ENCODE peak calls at places on chromosomes 16 and 17, in ten cellular contexts. S is AG04449, Z is stomach, D is GM12865, P is cardiac fibroblast, X is gastrocnemius medialis, M is thoracic aorta, B is fibroblast of pulmonary artery, G is A549, W is ascending aorta. F is an unnamed sample.

GRCh38 chr16:31734265-31734664 is 139.3 kb upstream of the ZNF267 start:
- DNase-seq in S (no peak), Z (no peak), D (no peak), P (no peak), X (no peak), M (no peak), B (no peak), G (no peak), W (no peak), F (no peak)

GRCh38 chr16:81483064-81483969 is 38.7 kb downstream of the CMIP start:
- DNase-seq in S (no peak), Z (no peak), D (no peak), P (no peak), X (no peak), M (no peak), B (peak), G (no peak), W (no peak), F (no peak)

GRCh38 chr17:43877451-43878155 is 29.7 kb downstream of the MPP2 start:
- DNase-seq in S (no peak), Z (no peak), D (no peak), P (no peak), X (no peak), M (no peak), B (no peak), G (no peak), W (no peak), F (no peak)

GRCh38 chr16:13305019-13305755 is 403.8 kb downstream of the SHISA9 start:
- DNase-seq in S (no peak), Z (no peak), D (peak), P (no peak), X (no peak), M (no peak), B (no peak), G (no peak), W (no peak), F (no peak)

GRCh38 chr17:4934173-4934979 is 2.3 kb downstream of the GP1BA start:
- DNase-seq in S (no peak), Z (peak), D (peak), P (peak), X (no peak), M (no peak), B (peak), G (no peak), W (no peak), F (peak)

GRCh38 chr16:31004658-31005057 is 5.8 kb downstream of the STX1B start:
- DNase-seq in S (no peak), Z (no peak), D (no peak), P (no peak), X (no peak), M (no peak), B (no peak), G (no peak), W (no peak), F (no peak)

GRCh38 chr16:31127182-31127581 is 8.3 kb downstream of the PRSS8 start:
- DNase-seq in S (no peak), Z (no peak), D (no peak), P (no peak), X (peak), M (no peak), B (no peak), G (no peak), W (no peak), F (no peak)

GRCh38 chr16:56506941-56507340 is 12.9 kb downstream of the BBS2 start:
- DNase-seq in S (peak), Z (no peak), D (no peak), P (peak), X (no peak), M (no peak), B (peak), G (no peak), W (no peak), F (peak)

GRCh38 chr17:15490634-15491261 is 23.3 kb upstream of the CDRT4 start:
- DNase-seq in S (no peak), Z (no peak), D (no peak), P (peak), X (peak), M (no peak), B (peak), G (no peak), W (peak), F (peak)

GRCh38 chr17:5499790-5500189 is 13.4 kb downstream of the MIS12 start:
- DNase-seq in S (no peak), Z (no peak), D (no peak), P (no peak), X (no peak), M (no peak), B (no peak), G (no peak), W (no peak), F (no peak)

GRCh38 chr16:22631264-22631663 is 120.6 kb downstream of the NPIPB5 start:
- DNase-seq in S (no peak), Z (no peak), D (no peak), P (no peak), X (no peak), M (no peak), B (no peak), G (no peak), W (no peak), F (no peak)

GRCh38 chr17:20206591-20206990 is 197.4 kb downstream of the SPECC1 start:
- DNase-seq in S (no peak), Z (no peak), D (no peak), P (peak), X (no peak), M (no peak), B (peak), G (peak), W (no peak), F (peak)

GRCh38 chr16:66324785-66325184 is 41.7 kb upstream of the CDH5 start:
- DNase-seq in S (no peak), Z (no peak), D (no peak), P (peak), X (no peak), M (no peak), B (peak), G (peak), W (no peak), F (peak)

GRCh38 chr16:53666816-53667415 is 36.7 kb downstream of the RPGRIP1L start:
- DNase-seq in S (peak), Z (no peak), D (no peak), P (no peak), X (no peak), M (no peak), B (no peak), G (no peak), W (no peak), F (no peak)

GRCh38 chr16:84879569-84880487 is 60.0 kb downstream of the CRISPLD2 start:
- DNase-seq in S (no peak), Z (peak), D (no peak), P (no peak), X (no peak), M (no peak), B (no peak), G (peak), W (no peak), F (peak)

GRCh38 chr16:27237229-27238015 is 31.1 kb downstream of the NSMCE1 start:
- DNase-seq in S (no peak), Z (peak), D (peak), P (no peak), X (no peak), M (no peak), B (no peak), G (no peak), W (no peak), F (no peak)

GRCh38 chr17:64051153-64051552 is 30.7 kb upstream of the ICAM2 start:
- DNase-seq in S (no peak), Z (no peak), D (no peak), P (no peak), X (no peak), M (no peak), B (no peak), G (no peak), W (no peak), F (no peak)

GRCh38 chr17:63804328-63804727 is 22.9 kb upstream of the PSMC5 start:
- DNase-seq in S (no peak), Z (no peak), D (no peak), P (no peak), X (no peak), M (no peak), B (no peak), G (no peak), W (no peak), F (no peak)

GRCh38 chr16:89105599-89106151 is 12.0 kb downstream of the ACSF3 start:
- DNase-seq in S (no peak), Z (no peak), D (no peak), P (no peak), X (no peak), M (no peak), B (no peak), G (no peak), W (no peak), F (peak)

GRCh38 chr17:5516060-5516792 is 29.9 kb downstream of the MIS12 start:
- DNase-seq in S (peak), Z (no peak), D (no peak), P (peak), X (no peak), M (no peak), B (peak), G (peak), W (no peak), F (peak)

GRCh38 chr17:75817571-75817970 is 26.6 kb downstream of the UNC13D start:
- DNase-seq in S (no peak), Z (no peak), D (no peak), P (no peak), X (no peak), M (no peak), B (no peak), G (no peak), W (no peak), F (no peak)

GRCh38 chr17:45584092-45585036 is 93.8 kb upstream of the PLEKHM1 start:
- DNase-seq in S (no peak), Z (peak), D (peak), P (peak), X (peak), M (no peak), B (peak), G (peak), W (peak), F (peak)

GRCh38 chr16:4679854-4680636 is 13.3 kb upstream of the NUDT16L1 start:
- DNase-seq in S (no peak), Z (peak), D (no peak), P (peak), X (peak), M (no peak), B (peak), G (no peak), W (no peak), F (peak)

GRCh38 chr16:8874388-8874787 is 5.6 kb upstream of the CARHSP1 start:
- DNase-seq in S (no peak), Z (no peak), D (no peak), P (peak), X (no peak), M (no peak), B (no peak), G (no peak), W (no peak), F (no peak)

GRCh38 chr17:16446338-16446983 is 31.1 kb downstream of the TRPV2 start:
- DNase-seq in S (no peak), Z (no peak), D (no peak), P (no peak), X (no peak), M (no peak), B (no peak), G (no peak), W (no peak), F (no peak)

GRCh38 chr17:2965621-2966275 is 97.7 kb downstream of the OR1D5 start:
- DNase-seq in S (no peak), Z (peak), D (no peak), P (peak), X (no peak), M (no peak), B (peak), G (peak), W (no peak), F (peak)

GRCh38 chr17:18224428-18225120 is 861 bp upstream of the LLGL1 start:
- DNase-seq in S (no peak), Z (no peak), D (no peak), P (peak), X (no peak), M (no peak), B (peak), G (no peak), W (no peak), F (no peak)

GRCh38 chr16:4987580-4988374 is 29.6 kb downstream of the SEC14L5 start:
- DNase-seq in S (no peak), Z (no peak), D (no peak), P (no peak), X (no peak), M (no peak), B (no peak), G (peak), W (no peak), F (no peak)

GRCh38 chr17:55769625-55770000 is 18.8 kb downstream of the PCTP start:
- DNase-seq in S (peak), Z (no peak), D (no peak), P (peak), X (peak), M (no peak), B (peak), G (no peak), W (peak), F (peak)

GRCh38 chr16:69328854-69329316 is 1.5 kb downstream of the PDF start:
- DNase-seq in S (no peak), Z (no peak), D (peak), P (no peak), X (no peak), M (no peak), B (peak), G (no peak), W (no peak), F (peak)

GRCh38 chr17:49585422-49586027 is 9.9 kb downstream of the NXPH3 start:
- DNase-seq in S (no peak), Z (no peak), D (no peak), P (peak), X (no peak), M (no peak), B (no peak), G (peak), W (no peak), F (no peak)

GRCh38 chr17:57645950-57646686 is 99.0 kb downstream of the CCDC182 start:
- DNase-seq in S (no peak), Z (no peak), D (no peak), P (no peak), X (peak), M (no peak), B (no peak), G (no peak), W (no peak), F (peak)

GRCh38 chr17:12348476-12348875 is 317.2 kb upstream of the MYOCD start:
- DNase-seq in S (no peak), Z (no peak), D (no peak), P (peak), X (no peak), M (no peak), B (peak), G (no peak), W (no peak), F (no peak)

GRCh38 chr16:87669672-87670071 is 67.4 kb downstream of the JPH3 start:
- DNase-seq in S (no peak), Z (no peak), D (no peak), P (no peak), X (no peak), M (no peak), B (no peak), G (no peak), W (no peak), F (no peak)

GRCh38 chr16:3131755-3132377 is 3.0 kb upstream of the ZNF213 start:
- DNase-seq in S (no peak), Z (peak), D (no peak), P (peak), X (no peak), M (no peak), B (peak), G (no peak), W (no peak), F (peak)

GRCh38 chr17:27343294-27343693 is 49.4 kb downstream of the WSB1 start:
- DNase-seq in S (no peak), Z (no peak), D (no peak), P (no peak), X (no peak), M (no peak), B (no peak), G (no peak), W (no peak), F (no peak)

GRCh38 chr17:27348196-27348595 is 54.3 kb downstream of the WSB1 start:
- DNase-seq in S (no peak), Z (no peak), D (no peak), P (no peak), X (no peak), M (no peak), B (no peak), G (no peak), W (no peak), F (no peak)

GRCh38 chr17:27346228-27346899 is 52.5 kb downstream of the WSB1 start:
- DNase-seq in S (no peak), Z (no peak), D (no peak), P (peak), X (no peak), M (no peak), B (no peak), G (no peak), W (no peak), F (no peak)

GRCh38 chr17:27343972-27344607 is 50.2 kb downstream of the WSB1 start:
- DNase-seq in S (no peak), Z (no peak), D (no peak), P (peak), X (no peak), M (no peak), B (peak), G (no peak), W (no peak), F (no peak)

GRCh38 chr17:27345141-27345904 is 51.4 kb downstream of the WSB1 start:
- DNase-seq in S (no peak), Z (no peak), D (no peak), P (peak), X (no peak), M (no peak), B (peak), G (no peak), W (no peak), F (peak)
- TF ChIP-seq CTCF in S (no peak), Z (no peak), D (no peak), P (no peak), X (no peak), M (no peak), B (no peak), G (no peak), W (no peak), F (no peak)

GRCh38 chr17:82106697-82107305 is 8.8 kb upstream of the FASN start:
- DNase-seq in S (no peak), Z (peak), D (no peak), P (no peak), X (peak), M (no peak), B (no peak), G (no peak), W (no peak), F (no peak)

GRCh38 chr17:82104797-82105416 is 6.9 kb upstream of the FASN start:
- DNase-seq in S (no peak), Z (no peak), D (no peak), P (no peak), X (no peak), M (no peak), B (no peak), G (no peak), W (no peak), F (no peak)

GRCh38 chr17:82105882-82106696 is 8.1 kb upstream of the FASN start:
- DNase-seq in S (no peak), Z (peak), D (peak), P (peak), X (peak), M (no peak), B (peak), G (peak), W (no peak), F (peak)

GRCh38 chr17:82103588-82104451 is 5.8 kb upstream of the FASN start:
- DNase-seq in S (no peak), Z (peak), D (no peak), P (peak), X (peak), M (no peak), B (no peak), G (no peak), W (peak), F (peak)

DNA sequence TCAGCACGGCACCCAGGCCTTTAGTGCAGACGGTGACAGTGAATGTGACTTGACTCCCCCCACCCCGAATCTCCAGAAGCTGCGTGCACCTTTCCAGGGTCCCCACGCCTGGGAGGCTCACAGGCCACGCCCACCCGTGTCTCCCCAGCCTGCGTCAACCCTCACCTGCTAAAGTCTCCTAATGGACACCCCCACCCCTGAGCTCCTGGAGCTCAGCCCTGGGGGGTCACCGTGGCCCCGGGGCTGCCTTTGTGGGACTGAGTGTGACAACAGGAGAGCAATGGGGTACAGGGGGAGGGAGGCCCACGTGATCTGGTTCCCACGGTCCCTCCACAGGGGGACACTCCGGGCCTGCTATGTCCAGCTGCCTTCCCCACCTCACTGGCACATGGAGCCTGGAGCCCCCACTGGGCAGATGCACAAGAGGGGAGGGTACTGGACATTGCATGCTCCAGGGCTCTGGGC is 7.4 kb upstream of the FASN start:
- DNase-seq in S (no peak), Z (no peak), D (no peak), P (no peak), X (no peak), M (no peak), B (no peak), G (no peak), W (no peak), F (no peak)
- H3K4me3 ChIP-seq in S (no peak), Z (peak), D (peak), P (no peak), X (no peak), M (no peak), B (no peak), G (no peak), W (no peak), F (peak)

DNA sequence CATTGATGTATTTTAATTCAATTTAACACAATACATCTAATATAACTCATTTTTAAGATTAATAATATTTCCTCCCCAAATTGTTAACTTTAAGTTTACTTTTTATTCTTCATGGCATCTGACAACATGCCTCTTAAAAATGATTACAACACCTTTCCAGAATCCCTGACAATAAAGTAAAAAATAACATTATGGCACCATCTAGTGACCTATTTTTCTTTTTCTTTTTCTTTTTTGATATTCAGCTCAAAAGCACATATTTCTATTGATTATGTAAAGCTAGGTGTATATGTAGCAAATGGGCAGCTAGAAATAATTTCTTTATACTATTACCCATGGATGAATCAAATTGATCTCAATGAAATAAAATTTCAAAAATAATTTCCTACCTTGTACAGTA is 834.3 kb upstream of the CDH8 start:
- DNase-seq in S (no peak), Z (no peak), D (peak), P (no peak), X (no peak), M (no peak), B (no peak), G (no peak), W (no peak), F (peak)
- TF ChIP-seq CTCF in S (no peak), Z (no peak), D (no peak), P (no peak), X (no peak), M (no peak), B (no peak), G (no peak), W (no peak), F (no peak)

DNA sequence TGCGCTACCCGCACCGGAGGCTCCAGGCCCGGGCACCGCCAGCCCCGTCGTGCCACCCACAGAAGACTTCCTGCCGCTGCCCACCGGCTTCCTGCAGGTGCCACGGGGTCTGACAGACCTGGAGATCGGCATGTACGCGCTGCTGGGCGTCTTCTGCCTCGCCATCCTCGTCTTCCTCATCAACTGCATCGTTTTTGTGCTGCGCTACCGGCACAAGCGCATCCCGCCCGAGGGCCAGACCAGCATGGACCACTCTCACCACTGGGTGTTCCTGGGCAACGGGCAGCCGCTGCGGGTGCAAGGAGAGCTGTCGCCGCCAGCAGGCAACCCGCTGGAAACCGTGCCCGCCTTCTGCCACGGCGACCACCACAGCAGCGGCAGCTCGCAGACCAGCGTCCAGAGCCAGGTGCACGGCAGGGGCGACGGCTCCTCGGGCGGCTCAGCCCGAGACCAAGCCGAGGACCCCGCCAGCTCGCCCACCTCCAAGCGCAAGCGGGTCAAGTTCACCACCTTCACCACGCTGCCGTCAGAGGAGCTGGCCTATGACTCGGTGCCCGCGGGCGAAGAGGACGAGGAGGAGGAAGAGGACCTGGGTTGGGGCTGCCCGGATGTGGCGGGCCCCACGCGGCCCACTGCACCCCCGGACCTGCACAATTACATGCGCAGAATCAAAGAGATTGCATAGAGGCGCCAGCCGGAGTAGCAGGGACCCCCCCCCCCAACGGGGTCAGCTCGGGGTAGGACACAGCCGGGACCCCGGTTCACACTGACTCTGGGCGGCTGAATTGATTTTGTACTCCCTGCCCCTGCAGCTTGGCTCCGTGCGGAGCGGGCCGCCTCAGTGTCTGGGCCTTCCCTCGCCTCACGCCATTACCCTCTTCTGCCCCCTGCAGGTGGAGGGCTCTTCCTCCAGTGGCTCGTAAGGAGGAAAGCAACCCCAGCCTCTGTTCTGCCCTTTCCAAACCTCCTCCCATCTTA is 58.5 kb downstream of the TMEM132E start:
- DNase-seq in S (peak), Z (peak), D (peak), P (peak), X (peak), M (no peak), B (peak), G (peak), W (peak), F (peak)
- H3K4me3 ChIP-seq in S (no peak), Z (peak), D (no peak), P (no peak), X (peak), M (peak), B (no peak), G (no peak), W (peak), F (no peak)